ENCODE peak calls at places on chromosomes 6 and 20, in nine cellular contexts. R is heart right ventricle, X is WTC11, T is MM.1S, L is fibroblast of mammary gland, C is upper lobe of right lung, F is esophagus muscularis mucosa, A is left ventricle myocardium inferior, P is AG09319. J is an unnamed sample.

GRCh38 chr6:27213544-27214125 is 33.9 kb upstream of the PRSS16 start:
- DNase-seq in L (peak), P (no peak), C (no peak), A (no peak), T (no peak), F (no peak), R (no peak), X (peak), J (no peak)

GRCh38 chr20:45892828-45893500 is 1.8 kb downstream of the CTSA start:
- DNase-seq in C (no peak), F (no peak), T (peak), P (no peak), R (no peak), X (no peak), A (no peak), L (no peak), J (no peak)

GRCh38 chr6:154096834-154097233 is 57.8 kb downstream of the OPRM1 start:
- DNase-seq in A (no peak), X (no peak), T (no peak), F (no peak), P (no peak), C (no peak), R (no peak), L (no peak), J (no peak)

GRCh38 chr6:124573953-124574352 is 388.3 kb upstream of the RNF217 start:
- DNase-seq in T (no peak), A (no peak), P (no peak), R (no peak), C (no peak), F (no peak), L (no peak), X (no peak), J (no peak)

GRCh38 chr20:54078296-54078695 is 7.9 kb upstream of the BCAS1 start:
- DNase-seq in F (no peak), A (no peak), T (peak), R (no peak), C (no peak), P (no peak), L (no peak), X (no peak), J (no peak)

GRCh38 chr20:36281785-36282380 is 24.3 kb upstream of the DLGAP4 start:
- DNase-seq in T (no peak), P (no peak), A (no peak), L (no peak), C (peak), F (no peak), R (no peak), X (no peak), J (peak)

GRCh38 chr20:56431451-56431850 is 19.4 kb downstream of the CASS4 start:
- DNase-seq in T (no peak), P (no peak), A (no peak), R (no peak), C (no peak), F (no peak), X (no peak), L (no peak), J (no peak)

GRCh38 chr6:170211404-170212025 is 79.4 kb downstream of the DLL1 start:
- DNase-seq in X (no peak), R (no peak), F (peak), A (no peak), C (no peak), T (no peak), P (no peak), L (no peak), J (no peak)

GRCh38 chr20:16613954-16614353 is 40.7 kb upstream of the KIF16B start:
- DNase-seq in L (peak), C (no peak), A (no peak), P (no peak), T (no peak), F (no peak), R (no peak), X (no peak), J (no peak)

GRCh38 chr6:1182722-1183521 is 129.0 kb upstream of the FOXQ1 start:
- DNase-seq in R (no peak), X (no peak), L (no peak), T (no peak), C (no peak), F (no peak), P (no peak), A (no peak), J (no peak)

GRCh38 chr6:36933102-36933501 is 21.4 kb upstream of the PI16 start:
- DNase-seq in L (peak), T (no peak), P (no peak), F (no peak), A (no peak), R (no peak), X (no peak), C (no peak), J (no peak)

GRCh38 chr20:42259389-42259788 is 641.2 kb upstream of the CHD6 start:
- DNase-seq in F (no peak), X (no peak), T (no peak), P (no peak), A (no peak), L (no peak), C (no peak), R (no peak), J (no peak)

GRCh38 chr6:167720456-167721285 is 106.0 kb upstream of the AFDN start:
- DNase-seq in X (no peak), L (no peak), T (no peak), R (no peak), A (no peak), C (no peak), P (no peak), F (no peak), J (no peak)

GRCh38 chr6:4225207-4225872 is 90.0 kb upstream of the ECI2 start:
- DNase-seq in T (no peak), A (no peak), C (no peak), X (peak), R (no peak), P (no peak), F (no peak), L (no peak), J (no peak)

GRCh38 chr6:132813173-132813856 is 1.1 kb upstream of the RPS12 start:
- DNase-seq in L (peak), C (peak), T (peak), X (peak), A (peak), P (no peak), F (no peak), R (peak), J (no peak)

GRCh38 chr6:149963462-149964242 is at the start of gene ULBP1:
- DNase-seq in R (peak), X (peak), F (peak), C (peak), L (peak), P (peak), T (peak), A (peak), J (no peak)

GRCh38 chr6:15501806-15502450 is 160.9 kb downstream of the DTNBP1 start:
- DNase-seq in C (peak), P (peak), X (no peak), A (peak), R (peak), F (no peak), T (no peak), L (peak), J (no peak)

GRCh38 chr20:47868744-47869143 is 83.5 kb upstream of the SULF2 start:
- DNase-seq in L (no peak), T (no peak), A (no peak), R (no peak), P (no peak), F (no peak), X (no peak), C (no peak), J (no peak)

GRCh38 chr6:24547243-24547642 is 52.5 kb downstream of the ALDH5A1 start:
- DNase-seq in F (no peak), T (no peak), X (peak), L (no peak), R (no peak), A (no peak), C (no peak), P (no peak), J (no peak)

GRCh38 chr20:61639200-61639599 is 387.1 kb downstream of the CDH4 start:
- DNase-seq in C (no peak), A (no peak), R (no peak), L (peak), T (no peak), X (no peak), P (no peak), F (no peak), J (no peak)

GRCh38 chr6:106973018-106973840 is 1.3 kb downstream of the CD24 start:
- DNase-seq in C (peak), F (no peak), X (peak), L (no peak), R (no peak), A (no peak), T (no peak), P (no peak), J (peak)

GRCh38 chr20:57260959-57261357 is 5.5 kb downstream of the BMP7 start:
- DNase-seq in L (no peak), X (no peak), A (no peak), C (no peak), P (no peak), T (no peak), R (no peak), F (no peak), J (no peak)

GRCh38 chr20:24953621-24954133 is 4.6 kb downstream of the CST7 start:
- DNase-seq in X (no peak), C (no peak), F (no peak), T (no peak), R (no peak), A (no peak), P (no peak), L (no peak), J (no peak)

GRCh38 chr6:108116781-108117426 is 42.4 kb upstream of the OSTM1 start:
- DNase-seq in A (no peak), P (no peak), X (no peak), C (peak), F (peak), T (no peak), R (no peak), L (no peak), J (no peak)

GRCh38 chr6:33702345-33702977 is 9.0 kb downstream of the UQCC2 start:
- DNase-seq in P (no peak), A (no peak), C (peak), X (peak), R (no peak), L (peak), F (no peak), T (peak), J (no peak)

GRCh38 chr6:134740473-134741192 is 209.3 kb downstream of the ALDH8A1 start:
- DNase-seq in L (peak), A (no peak), C (no peak), R (no peak), X (no peak), T (no peak), P (no peak), F (no peak), J (no peak)

GRCh38 chr6:105322499-105323231 is 80.2 kb downstream of the PREP start:
- DNase-seq in C (no peak), F (no peak), R (no peak), L (no peak), P (no peak), T (no peak), A (no peak), X (no peak), J (no peak)

GRCh38 chr20:3686867-3687321 is 5.1 kb upstream of the ADAM33 start:
- DNase-seq in A (peak), F (peak), P (peak), X (no peak), L (peak), C (no peak), T (no peak), R (peak), J (no peak)

GRCh38 chr20:22586645-22587310 is 2.4 kb upstream of the FOXA2 start:
- DNase-seq in P (no peak), L (no peak), A (no peak), C (peak), F (no peak), R (no peak), T (no peak), X (peak), J (no peak)

GRCh38 chr6:31272431-31272830 is 539 bp upstream of the HLA-C start:
- DNase-seq in C (no peak), X (no peak), F (no peak), T (no peak), A (no peak), L (no peak), P (no peak), R (no peak), J (no peak)

GRCh38 chr6:152348116-152348515 is 289.0 kb downstream of the SYNE1 start:
- DNase-seq in F (no peak), X (no peak), P (no peak), C (no peak), R (no peak), T (no peak), L (no peak), A (no peak), J (no peak)

GRCh38 chr20:10524034-10524476 is 89.0 kb downstream of the SLX4IP start:
- DNase-seq in P (no peak), A (peak), L (peak), F (peak), X (peak), R (peak), C (no peak), T (no peak), J (no peak)

GRCh38 chr6:18048953-18049630 is 61.7 kb upstream of the KIF13A start:
- DNase-seq in L (no peak), F (no peak), T (no peak), C (no peak), X (no peak), R (no peak), P (no peak), A (no peak), J (no peak)

GRCh38 chr6:89970609-89971337 is 76.5 kb downstream of the GJA10 start:
- DNase-seq in X (peak), P (no peak), T (no peak), L (peak), A (no peak), C (no peak), F (no peak), R (peak), J (peak)
- TF ChIP-seq CTCF in X (no peak), P (peak), T (peak), L (peak), A (peak), C (peak), F (peak), R (peak), J (no peak)

GRCh38 chr6:55293116-55293515 is 34.2 kb upstream of the GFRAL start:
- DNase-seq in R (no peak), T (peak), X (no peak), P (no peak), A (no peak), L (peak), F (no peak), C (no peak), J (no peak)
- TF ChIP-seq CTCF in R (peak), T (peak), X (peak), P (peak), A (peak), L (peak), F (no peak), C (peak), J (no peak)

DNA sequence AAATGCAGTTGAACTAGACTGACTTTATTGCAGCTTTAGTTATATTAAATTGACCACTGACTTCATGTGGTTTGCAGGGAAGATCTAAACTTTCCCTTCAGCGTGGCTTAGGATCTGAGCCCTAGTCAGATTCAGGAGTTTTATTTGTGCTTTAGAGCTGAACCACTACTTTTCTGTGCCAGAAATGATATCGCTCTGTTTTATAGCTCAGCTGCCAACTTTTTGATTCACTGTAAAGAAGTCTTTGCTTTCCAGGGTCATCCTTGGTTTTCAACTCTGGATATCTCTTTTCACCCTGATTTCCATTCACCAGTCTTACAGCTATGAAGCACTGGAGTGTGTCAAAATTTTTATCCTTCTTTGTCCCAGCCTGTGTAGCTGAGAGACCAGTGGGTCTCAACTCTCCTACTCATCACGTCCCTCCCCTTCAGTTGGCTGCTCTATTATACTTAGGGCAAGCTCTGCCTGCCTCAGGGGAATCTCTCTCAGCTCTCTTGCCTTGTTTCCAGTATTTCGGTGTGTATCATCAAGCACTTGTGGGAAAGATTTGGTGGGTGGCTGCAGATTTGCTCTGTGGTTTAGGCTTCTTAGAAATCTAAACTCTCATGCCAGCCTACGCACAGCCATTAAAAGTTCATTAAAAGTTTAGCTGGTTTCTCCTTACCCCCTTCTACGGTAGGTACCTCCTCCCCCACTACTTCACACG is 425.5 kb downstream of the TENT5A start:
- DNase-seq in A (no peak), L (peak), X (no peak), F (no peak), C (no peak), P (peak), R (peak), T (no peak), J (no peak)
- TF ChIP-seq CTCF in A (no peak), L (no peak), X (no peak), F (no peak), C (no peak), P (no peak), R (no peak), T (no peak), J (no peak)

DNA sequence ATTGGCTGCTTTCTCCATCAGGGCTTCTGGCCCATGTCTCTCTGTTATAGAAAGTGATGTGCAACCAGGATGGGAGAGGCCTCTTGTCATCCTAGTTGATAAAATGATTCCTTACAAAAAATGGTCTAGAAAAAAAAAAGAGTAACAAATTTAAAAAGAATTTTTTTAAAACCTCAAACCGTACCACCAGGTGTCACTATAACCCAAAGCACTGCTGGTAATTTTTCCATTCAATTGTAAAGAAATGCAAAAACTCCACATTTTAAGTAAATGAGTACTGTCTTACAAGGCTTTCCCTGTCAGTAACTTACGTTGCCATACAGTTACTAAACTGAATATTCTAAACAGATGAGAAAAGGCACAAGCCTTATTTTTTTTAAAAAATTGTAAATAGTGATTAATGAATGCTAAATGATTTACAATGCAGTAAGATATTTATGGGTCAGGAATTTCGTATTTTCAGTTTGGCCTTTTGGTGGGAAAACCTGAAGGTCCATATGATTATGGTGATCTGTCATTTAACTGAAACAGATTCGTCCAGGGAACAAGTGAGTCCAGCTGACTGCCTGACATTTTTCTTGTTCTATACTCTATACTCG is 95.4 kb downstream of the OGFRL1 start:
- DNase-seq in T (peak), L (peak), A (no peak), F (no peak), X (no peak), P (peak), C (no peak), R (peak), J (no peak)
- TF ChIP-seq CTCF in T (peak), L (peak), A (peak), F (peak), X (peak), P (peak), C (peak), R (peak), J (peak)

GRCh38 chr20:12012241-12013222 is 94.8 kb downstream of the BTBD3 start:
- DNase-seq in X (peak), L (peak), A (no peak), F (peak), T (peak), P (no peak), C (no peak), R (peak), J (no peak)
- TF ChIP-seq CTCF in X (peak), L (peak), A (peak), F (peak), T (peak), P (peak), C (peak), R (peak), J (peak)

GRCh38 chr6:86712039-86712438 is 225.3 kb upstream of the HTR1E start:
- DNase-seq in T (no peak), X (no peak), C (no peak), F (no peak), P (no peak), R (no peak), L (no peak), A (no peak), J (no peak)

GRCh38 chr6:86707545-86708120 is 229.7 kb upstream of the HTR1E start:
- DNase-seq in A (no peak), R (peak), C (no peak), P (no peak), L (no peak), F (no peak), T (no peak), X (no peak), J (no peak)

GRCh38 chr6:86706449-86706848 is 230.9 kb upstream of the HTR1E start:
- DNase-seq in X (peak), P (no peak), F (no peak), A (no peak), C (no peak), T (peak), R (no peak), L (no peak), J (no peak)
- TF ChIP-seq CTCF in X (no peak), P (no peak), F (peak), A (no peak), C (no peak), T (peak), R (peak), L (no peak), J (no peak)

GRCh38 chr20:63217706-63218105 is 1.8 kb upstream of the YTHDF1 start:
- DNase-seq in C (no peak), A (no peak), P (no peak), R (no peak), X (no peak), T (no peak), F (no peak), L (no peak), J (no peak)

GRCh38 chr20:63220696-63221399 is 4.9 kb upstream of the YTHDF1 start:
- DNase-seq in P (no peak), C (no peak), A (no peak), X (no peak), F (no peak), L (no peak), T (no peak), R (no peak), J (no peak)

GRCh38 chr20:63218701-63219446 is 2.9 kb upstream of the YTHDF1 start:
- DNase-seq in C (peak), T (no peak), F (no peak), X (no peak), L (no peak), A (no peak), R (no peak), P (no peak), J (no peak)

GRCh38 chr20:63219447-63219821 is 3.5 kb upstream of the YTHDF1 start:
- DNase-seq in A (no peak), R (no peak), X (no peak), T (no peak), F (no peak), P (no peak), C (no peak), L (no peak), J (no peak)

DNA sequence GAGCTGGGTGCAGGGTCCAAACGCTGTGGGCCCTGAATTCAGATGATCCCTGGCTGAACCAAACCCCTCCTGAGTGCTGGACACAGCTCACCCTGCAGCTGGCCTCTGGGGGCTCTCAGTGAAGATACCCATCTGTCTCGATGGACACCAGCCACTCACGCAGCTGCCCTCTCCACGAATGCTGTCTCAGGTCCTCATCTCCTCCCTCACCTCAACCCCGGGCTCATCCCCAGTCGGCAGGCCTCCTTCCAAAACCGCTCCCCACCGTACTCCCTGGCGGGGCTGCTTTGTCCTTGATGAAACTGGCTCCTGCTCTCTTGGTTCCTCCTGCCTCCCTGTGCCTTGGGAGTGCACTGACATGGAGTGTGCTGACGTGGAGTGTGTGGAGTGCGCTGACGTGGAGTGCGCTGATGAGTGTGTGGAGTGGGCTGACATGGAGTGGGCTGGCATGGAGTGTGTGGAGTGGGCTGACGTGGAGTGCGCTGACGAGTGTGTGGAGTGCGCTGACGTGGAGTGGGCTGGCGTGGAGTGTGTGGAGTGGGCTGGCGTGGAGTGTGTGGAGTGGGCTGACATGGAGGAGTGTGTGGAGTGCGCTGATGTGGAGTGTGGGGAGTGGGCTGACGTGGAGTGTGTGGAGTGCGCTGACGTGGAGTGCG is 4.1 kb upstream of the YTHDF1 start:
- DNase-seq in T (no peak), X (no peak), F (no peak), C (no peak), P (no peak), R (no peak), L (no peak), A (no peak), J (no peak)
- TF ChIP-seq CTCF in T (no peak), X (no peak), F (no peak), C (no peak), P (no peak), R (no peak), L (no peak), A (no peak), J (no peak)

J was measured in mesothelial cell of epicardium.